ENCODE peak calls at places on chromosomes 6 and 20, in seven cellular contexts. K, A, W, V, B, Q and F are unnamed samples.

GRCh38 chr6:74587386-74587785 is 618.5 kb downstream of the COL12A1 start:
- DNase-seq in K (no peak), A (no peak), W (no peak), V (no peak), B (no peak), Q (no peak), F (no peak)

GRCh38 chr20:46703435-46703834 is 6.0 kb upstream of the SLC2A10 start:
- DNase-seq in K (no peak), A (no peak), W (no peak), V (peak; percentile 42), B (no peak), Q (no peak), F (no peak)

GRCh38 chr6:27772261-27773001 is 139.8 kb downstream of the OR2B2 start:
- DNase-seq in K (peak; percentile 84), A (peak; percentile 80), W (peak; percentile 92), V (peak; percentile 89), B (peak; percentile 90), Q (peak; percentile 94), F (peak; percentile 77)

GRCh38 chr6:111775145-111775936 is 97.9 kb downstream of the FYN start:
- DNase-seq in K (no peak), A (no peak), W (peak; percentile 34), V (no peak), B (no peak), Q (no peak), F (no peak)

GRCh38 chr20:44187054-44187762 is at the start of gene JPH2:
- DNase-seq in K (no peak), A (no peak), W (peak; percentile 55), V (peak; percentile 91), B (peak; percentile 71), Q (peak; percentile 44), F (no peak)

GRCh38 chr20:37946946-37947345 is 44.0 kb downstream of the VSTM2L start:
- DNase-seq in K (no peak), A (no peak), W (no peak), V (no peak), B (peak; percentile 21), Q (no peak), F (no peak)

GRCh38 chr6:108720798-108721197 is 127.4 kb upstream of the ARMC2 start:
- DNase-seq in K (no peak), A (no peak), W (no peak), V (no peak), B (no peak), Q (no peak), F (no peak)

GRCh38 chr6:47690209-47690608 is 8.2 kb upstream of the ADGRF4 start:
- DNase-seq in K (no peak), A (no peak), W (no peak), V (peak; percentile 48), B (no peak), Q (no peak), F (no peak)

GRCh38 chr20:20405619-20406018 is 37.7 kb downstream of the INSM1 start:
- DNase-seq in K (no peak), A (no peak), W (no peak), V (no peak), B (no peak), Q (no peak), F (no peak)

DNA sequence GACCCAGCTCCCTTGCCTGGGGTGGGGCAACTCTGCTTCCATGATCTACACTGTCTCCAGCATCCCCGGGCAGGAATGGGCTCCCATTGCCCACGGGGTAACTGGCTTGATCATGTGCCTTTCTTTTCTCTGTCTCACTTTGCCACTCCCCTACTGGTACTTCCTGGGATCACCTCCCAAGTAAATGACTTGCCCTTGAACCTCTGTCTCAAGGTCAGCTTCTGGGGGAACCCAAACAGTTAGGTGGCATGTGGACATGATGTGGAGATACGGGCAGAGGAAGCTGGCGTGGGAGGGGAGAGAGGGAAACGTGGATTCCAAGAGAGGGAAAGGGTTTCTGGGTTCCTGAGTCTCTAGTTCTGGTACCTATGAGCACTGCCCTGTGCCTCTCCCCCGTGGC is 63.8 kb upstream of the RALY start:
- DNase-seq in K (no peak), A (no peak), W (no peak), V (no peak), B (no peak), Q (no peak), F (no peak)
- TF ChIP-seq CTCF in K (peak; percentile 8), A (no peak), W (no peak), V (no peak), B (no peak), Q (no peak), F (no peak)

GRCh38 chr6:158507174-158507573 is 52.7 kb upstream of the TMEM181 start:
- DNase-seq in K (no peak), A (no peak), W (no peak), V (no peak), B (no peak), Q (no peak), F (no peak)

GRCh38 chr6:158503846-158504245 is 56.0 kb upstream of the TMEM181 start:
- DNase-seq in K (no peak), A (no peak), W (no peak), V (no peak), B (no peak), Q (no peak), F (no peak)

GRCh38 chr6:158505194-158505593 is 54.7 kb upstream of the TMEM181 start:
- DNase-seq in K (no peak), A (no peak), W (no peak), V (no peak), B (no peak), Q (no peak), F (no peak)

GRCh38 chr6:158508450-158508849 is 51.4 kb upstream of the TMEM181 start:
- DNase-seq in K (no peak), A (no peak), W (no peak), V (no peak), B (no peak), Q (no peak), F (no peak)

DNA sequence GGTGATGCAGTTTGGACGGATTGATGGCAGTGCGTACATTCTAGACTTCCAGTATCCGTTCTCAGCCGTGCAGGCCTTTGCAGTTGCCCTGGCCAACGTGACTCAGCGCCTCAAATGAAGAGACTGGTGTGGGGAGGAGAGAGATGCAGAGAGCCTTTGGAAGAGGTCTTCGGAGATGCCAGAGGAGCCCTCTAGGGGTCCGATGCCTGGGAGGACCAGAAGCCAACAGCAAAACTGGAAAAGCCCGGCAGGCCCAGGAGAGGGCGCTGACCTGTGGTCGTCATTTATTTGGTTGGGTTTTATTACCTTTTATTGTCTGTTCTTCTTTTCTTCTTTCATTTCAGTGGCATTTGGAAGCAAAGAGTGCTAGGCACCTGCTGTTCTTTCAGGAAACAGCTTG is 53.3 kb upstream of the TMEM181 start:
- DNase-seq in K (peak; percentile 17), A (no peak), W (no peak), V (no peak), B (peak; percentile 9), Q (no peak), F (no peak)
- TF ChIP-seq CTCF in K (peak; percentile 63), A (peak; percentile 43), W (peak; percentile 20), V (peak; percentile 49), B (no peak), Q (no peak), F (no peak)

DNA sequence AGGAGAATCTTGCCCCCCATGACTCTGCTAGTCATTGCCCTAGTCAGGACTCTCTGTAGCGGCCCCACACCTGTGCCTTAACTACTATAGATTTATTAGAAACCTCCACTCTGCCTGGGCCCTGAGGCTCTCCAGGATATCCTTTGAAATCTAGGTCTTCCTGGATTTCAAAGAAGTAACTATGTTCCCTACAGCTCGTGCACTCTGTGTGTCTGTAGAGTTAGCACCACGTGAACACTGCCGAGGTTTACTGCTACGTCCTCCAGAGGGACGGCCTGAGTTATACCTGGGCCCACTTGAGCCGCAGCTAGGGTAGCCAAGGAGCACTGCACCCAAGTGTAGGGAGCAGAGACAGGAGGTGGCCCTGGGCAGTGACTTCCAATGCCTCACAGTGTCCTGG is 19.8 kb downstream of the GLP1R start:
- DNase-seq in K (no peak), A (no peak), W (no peak), V (no peak), B (no peak), Q (no peak), F (no peak)
- TF ChIP-seq CTCF in K (no peak), A (no peak), W (no peak), V (no peak), B (no peak), Q (no peak), F (no peak)

DNA sequence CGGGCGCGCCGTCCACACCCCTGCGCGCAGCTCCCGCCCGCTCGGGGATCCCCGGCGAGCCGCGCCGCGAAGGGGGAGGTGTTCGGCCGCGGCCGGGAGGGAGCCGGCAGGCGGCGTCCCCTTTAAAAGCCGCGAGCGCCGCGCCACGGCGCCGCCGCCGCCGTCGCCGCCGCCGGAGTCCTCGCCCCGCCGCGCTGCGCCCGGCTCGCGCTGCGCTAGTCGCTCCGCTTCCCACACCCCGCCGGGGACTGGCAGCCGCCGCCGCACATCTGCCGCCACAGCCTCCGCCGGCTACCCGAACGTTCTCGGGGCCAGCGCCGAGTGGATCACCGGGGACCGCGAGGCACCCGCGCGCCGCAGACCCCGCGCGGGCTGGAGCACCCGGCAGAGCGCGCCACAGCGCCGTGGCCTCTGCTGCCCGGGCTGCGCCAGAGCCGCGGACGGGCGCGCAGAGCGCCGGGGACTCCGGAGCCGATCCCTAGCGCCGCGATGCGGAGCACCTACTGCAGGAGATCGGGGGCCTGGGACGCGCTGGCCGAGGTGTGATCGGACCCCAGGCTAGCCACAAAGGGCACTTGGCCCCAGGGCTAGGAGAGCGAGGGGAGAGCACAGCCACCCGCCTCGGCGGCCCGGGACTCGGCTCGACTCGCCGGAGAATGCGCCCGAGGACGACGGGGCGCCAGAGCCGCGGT is at the start of gene BMP2:
- DNase-seq in K (peak; percentile 47), A (no peak), W (peak; percentile 79), V (peak; percentile 28), B (no peak), Q (peak; percentile 42), F (peak; percentile 86)
- TF ChIP-seq CTCF in K (no peak), A (no peak), W (no peak), V (no peak), B (no peak), Q (no peak), F (no peak)

DNA sequence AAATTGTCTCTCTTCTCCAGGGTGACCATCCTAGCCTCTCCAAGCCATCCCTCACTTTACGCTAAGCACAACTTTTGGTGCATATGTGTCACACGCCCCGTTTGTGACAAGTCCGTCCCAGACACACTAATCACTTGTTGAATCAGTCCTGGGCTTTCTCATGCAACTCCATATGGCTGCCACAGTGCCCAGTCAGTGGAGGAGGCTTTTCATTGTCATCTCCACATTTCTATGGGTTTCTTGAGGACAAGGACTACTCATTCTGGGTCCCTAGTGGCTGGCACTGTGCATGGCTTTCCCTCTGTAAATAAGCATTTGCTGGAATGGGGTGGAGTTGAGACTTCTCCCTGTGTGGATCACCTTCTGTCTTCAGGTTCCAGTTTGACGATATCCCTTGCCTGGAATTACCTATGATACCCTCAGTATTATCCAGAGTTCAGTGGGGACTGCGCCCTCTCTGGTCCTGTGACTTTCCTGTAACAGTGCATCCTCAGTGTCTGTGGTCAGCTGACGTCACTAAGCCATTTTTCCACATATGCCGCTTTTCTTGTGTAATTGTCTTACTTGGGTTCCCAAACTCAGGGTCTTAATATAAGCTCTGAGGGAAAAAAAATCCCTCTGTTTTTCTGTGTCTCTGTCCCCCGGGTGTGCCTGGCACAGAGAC is 59.8 kb upstream of the MYL9 start:
- DNase-seq in K (no peak), A (no peak), W (no peak), V (no peak), B (no peak), Q (no peak), F (no peak)
- TF ChIP-seq CTCF in K (no peak), A (no peak), W (no peak), V (no peak), B (no peak), Q (no peak), F (no peak)

GRCh38 chr20:56554869-56555268 is 21.8 kb downstream of the FAM209B start:
- DNase-seq in K (no peak), A (peak; percentile 63), W (peak; percentile 97), V (peak; percentile 99), B (no peak), Q (peak; percentile 58), F (peak; percentile 47)

GRCh38 chr20:56552911-56553629 is 20.0 kb downstream of the FAM209B start:
- DNase-seq in K (no peak), A (no peak), W (no peak), V (no peak), B (no peak), Q (no peak), F (no peak)

GRCh38 chr20:56558968-56559367 is 25.9 kb downstream of the FAM209B start:
- DNase-seq in K (no peak), A (no peak), W (no peak), V (no peak), B (no peak), Q (no peak), F (no peak)
- TF ChIP-seq CTCF in K (no peak), A (no peak), W (no peak), V (no peak), B (no peak), Q (no peak), F (no peak)